ENCODE peak calls at places on chromosomes 2 and 18, in six cellular contexts. One of them, this sample, is unnamed.

GRCh38 chr2:73386894-73387636 is 1.4 kb downstream of the ALMS1 start:
- DNase-seq in GM23248: peak; percentile 4
- DNase-seq in GM23338: no peak
- DNase-seq in OCI-LY7: peak; percentile 7
- DNase-seq in PC-9: no peak
- DNase-seq in fibroblast of lung: peak; percentile 2
- DNase-seq in this sample: no peak

GRCh38 chr2:236972491-236973379 is 113.0 kb upstream of the COPS8 start:
- DNase-seq in fibroblast of lung: peak; percentile 71
- DNase-seq in PC-9: peak; percentile 80
- DNase-seq in GM23248: peak; percentile 94
- DNase-seq in OCI-LY7: no peak
- DNase-seq in GM23338: peak; percentile 31
- DNase-seq in this sample: no peak

GRCh38 chr2:69304685-69305084 is 82.3 kb downstream of the GFPT1 start:
- DNase-seq in GM23248: no peak
- DNase-seq in GM23338: peak; percentile 30
- DNase-seq in fibroblast of lung: no peak
- DNase-seq in PC-9: no peak
- DNase-seq in OCI-LY7: no peak
- DNase-seq in this sample: no peak

GRCh38 chr18:25787281-25787680 is 303.1 kb downstream of the SS18 start:
- DNase-seq in fibroblast of lung: no peak
- DNase-seq in OCI-LY7: no peak
- DNase-seq in GM23248: no peak
- DNase-seq in PC-9: no peak
- DNase-seq in GM23338: no peak
- DNase-seq in this sample: no peak

GRCh38 chr2:238929242-238930081 is 81.6 kb downstream of the TWIST2 start:
- DNase-seq in PC-9: no peak
- DNase-seq in fibroblast of lung: peak; percentile 62
- DNase-seq in GM23338: no peak
- DNase-seq in OCI-LY7: no peak
- DNase-seq in GM23248: peak; percentile 56
- DNase-seq in this sample: no peak

GRCh38 chr2:98467652-98468051 is 23.0 kb downstream of the INPP4A start:
- DNase-seq in PC-9: no peak
- DNase-seq in fibroblast of lung: no peak
- DNase-seq in GM23338: no peak
- DNase-seq in GM23248: no peak
- DNase-seq in OCI-LY7: no peak
- DNase-seq in this sample: no peak

GRCh38 chr2:85580206-85580605 is 2.8 kb downstream of the VAMP8 start:
- DNase-seq in fibroblast of lung: no peak
- DNase-seq in OCI-LY7: no peak
- DNase-seq in PC-9: no peak
- DNase-seq in GM23338: no peak
- DNase-seq in GM23248: no peak
- DNase-seq in this sample: no peak

GRCh38 chr2:174325932-174326879 is 8.5 kb upstream of the SP9 start:
- DNase-seq in GM23338: peak; percentile 86
- DNase-seq in PC-9: no peak
- DNase-seq in OCI-LY7: no peak
- DNase-seq in fibroblast of lung: peak; percentile 52
- DNase-seq in GM23248: peak; percentile 47
- DNase-seq in this sample: peak; percentile 41

GRCh38 chr2:43133336-43133707 is 93.1 kb downstream of the ZFP36L2 start:
- DNase-seq in OCI-LY7: peak; percentile 66
- DNase-seq in PC-9: no peak
- DNase-seq in GM23338: no peak
- DNase-seq in GM23248: no peak
- DNase-seq in fibroblast of lung: no peak
- DNase-seq in this sample: no peak

GRCh38 chr2:46010223-46010924 is 286.8 kb upstream of the EPAS1 start:
- DNase-seq in GM23248: no peak
- DNase-seq in PC-9: no peak
- DNase-seq in fibroblast of lung: peak; percentile 35
- DNase-seq in OCI-LY7: no peak
- DNase-seq in GM23338: no peak
- DNase-seq in this sample: no peak

GRCh38 chr2:19712850-19713249 is 188.9 kb downstream of the TTC32 start:
- DNase-seq in fibroblast of lung: no peak
- DNase-seq in GM23248: no peak
- DNase-seq in OCI-LY7: no peak
- DNase-seq in GM23338: no peak
- DNase-seq in PC-9: no peak
- DNase-seq in this sample: no peak

GRCh38 chr2:201127570-201127969 is 11.6 kb downstream of the CFLAR start:
- DNase-seq in PC-9: no peak
- DNase-seq in fibroblast of lung: peak; percentile 61
- DNase-seq in GM23338: no peak
- DNase-seq in OCI-LY7: peak; percentile 42
- DNase-seq in GM23248: peak; percentile 94
- DNase-seq in this sample: no peak

GRCh38 chr18:73684651-73685050 is 463.0 kb downstream of the FBXO15 start:
- DNase-seq in fibroblast of lung: no peak
- DNase-seq in GM23248: peak; percentile 51
- DNase-seq in PC-9: peak; percentile 60
- DNase-seq in GM23338: no peak
- DNase-seq in OCI-LY7: no peak
- DNase-seq in this sample: no peak

GRCh38 chr2:48036312-48036711 is 130.0 kb upstream of the FBXO11 start:
- DNase-seq in GM23248: no peak
- DNase-seq in GM23338: no peak
- DNase-seq in PC-9: no peak
- DNase-seq in fibroblast of lung: no peak
- DNase-seq in OCI-LY7: no peak
- DNase-seq in this sample: no peak

GRCh38 chr2:48026865-48027264 is 120.6 kb upstream of the FBXO11 start:
- DNase-seq in GM23338: no peak
- DNase-seq in OCI-LY7: no peak
- DNase-seq in fibroblast of lung: no peak
- DNase-seq in PC-9: no peak
- DNase-seq in GM23248: no peak
- DNase-seq in this sample: no peak

GRCh38 chr2:48034295-48034694 is 128.0 kb upstream of the FBXO11 start:
- DNase-seq in fibroblast of lung: no peak
- DNase-seq in PC-9: no peak
- DNase-seq in GM23338: no peak
- DNase-seq in GM23248: no peak
- DNase-seq in OCI-LY7: no peak
- DNase-seq in this sample: no peak

DNA sequence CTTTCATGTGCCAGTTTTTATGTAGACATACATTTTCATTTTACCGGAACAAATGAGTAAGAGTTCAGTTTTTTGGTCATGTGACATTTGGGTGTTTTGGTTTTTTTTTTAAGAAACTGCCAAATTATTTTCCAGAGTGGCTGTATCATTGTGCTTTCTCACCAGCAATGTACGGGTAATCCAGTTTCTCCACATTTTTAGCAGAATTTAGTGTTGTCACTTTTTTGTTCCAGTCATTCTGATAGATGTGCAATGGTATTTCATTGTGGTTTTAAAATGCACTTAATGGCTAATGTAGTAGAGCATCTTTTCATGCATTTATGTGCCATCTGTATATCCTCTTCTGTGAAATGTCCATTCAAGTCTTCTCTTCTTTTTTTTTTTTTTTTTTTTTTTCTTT is 126.5 kb upstream of the FBXO11 start:
- DNase-seq in OCI-LY7: no peak
- DNase-seq in GM23338: no peak
- DNase-seq in PC-9: no peak
- DNase-seq in fibroblast of lung: no peak
- DNase-seq in GM23248: no peak
- DNase-seq in this sample: no peak
- H2AFZ ChIP-seq in OCI-LY7: no peak overlapping the region
- H2AFZ ChIP-seq in GM23338: no peak overlapping the region
- H2AFZ ChIP-seq in PC-9: no peak overlapping the region
- H2AFZ ChIP-seq in fibroblast of lung: no peak overlapping the region
- H2AFZ ChIP-seq in GM23248: no peak overlapping the region
- H2AFZ ChIP-seq in this sample: no peak overlapping the region

GRCh38 chr2:206418968-206419367 is 24.4 kb upstream of the ADAM23 start:
- DNase-seq in GM23338: no peak
- DNase-seq in PC-9: no peak
- DNase-seq in fibroblast of lung: no peak
- DNase-seq in OCI-LY7: no peak
- DNase-seq in GM23248: no peak
- DNase-seq in this sample: no peak

GRCh38 chr2:206428783-206429182 is 14.5 kb upstream of the ADAM23 start:
- DNase-seq in PC-9: no peak
- DNase-seq in OCI-LY7: no peak
- DNase-seq in fibroblast of lung: no peak
- DNase-seq in GM23338: no peak
- DNase-seq in GM23248: peak; percentile 15
- DNase-seq in this sample: no peak

GRCh38 chr2:206424134-206424533 is 19.2 kb upstream of the ADAM23 start:
- DNase-seq in GM23248: no peak
- DNase-seq in fibroblast of lung: no peak
- DNase-seq in PC-9: no peak
- DNase-seq in GM23338: no peak
- DNase-seq in OCI-LY7: no peak
- DNase-seq in this sample: no peak

GRCh38 chr2:206422493-206422892 is 20.8 kb upstream of the ADAM23 start:
- DNase-seq in GM23248: no peak
- DNase-seq in PC-9: no peak
- DNase-seq in fibroblast of lung: peak; percentile 43
- DNase-seq in OCI-LY7: no peak
- DNase-seq in GM23338: no peak
- DNase-seq in this sample: no peak

GRCh38 chr2:206423147-206423546 is 20.2 kb upstream of the ADAM23 start:
- DNase-seq in GM23338: peak; percentile 62
- DNase-seq in PC-9: no peak
- DNase-seq in fibroblast of lung: no peak
- DNase-seq in OCI-LY7: peak; percentile 39
- DNase-seq in GM23248: no peak
- DNase-seq in this sample: no peak
- H2AFZ ChIP-seq in GM23338: peak overlapping the region; percentile 2
- H2AFZ ChIP-seq in PC-9: no peak overlapping the region
- H2AFZ ChIP-seq in fibroblast of lung: no peak overlapping the region
- H2AFZ ChIP-seq in OCI-LY7: peak overlapping the region; percentile 82
- H2AFZ ChIP-seq in GM23248: no peak overlapping the region
- H2AFZ ChIP-seq in this sample: no peak overlapping the region

GRCh38 chr2:226660124-226660523 is 139.5 kb downstream of the IRS1 start:
- DNase-seq in fibroblast of lung: no peak
- DNase-seq in GM23248: no peak
- DNase-seq in GM23338: no peak
- DNase-seq in PC-9: no peak
- DNase-seq in OCI-LY7: no peak
- DNase-seq in this sample: no peak
- H2AFZ ChIP-seq in fibroblast of lung: no peak overlapping the region
- H2AFZ ChIP-seq in GM23248: peak overlapping the region; percentile 49
- H2AFZ ChIP-seq in GM23338: no peak overlapping the region
- H2AFZ ChIP-seq in PC-9: no peak overlapping the region
- H2AFZ ChIP-seq in OCI-LY7: no peak overlapping the region
- H2AFZ ChIP-seq in this sample: peak overlapping the region; percentile 33

GRCh38 chr18:69123421-69123820 is 277.3 kb upstream of the DOK6 start:
- DNase-seq in PC-9: no peak
- DNase-seq in fibroblast of lung: no peak
- DNase-seq in GM23338: no peak
- DNase-seq in GM23248: no peak
- DNase-seq in OCI-LY7: no peak
- DNase-seq in this sample: no peak
- H2AFZ ChIP-seq in PC-9: no peak overlapping the region
- H2AFZ ChIP-seq in fibroblast of lung: no peak overlapping the region
- H2AFZ ChIP-seq in GM23338: no peak overlapping the region
- H2AFZ ChIP-seq in GM23248: no peak overlapping the region
- H2AFZ ChIP-seq in OCI-LY7: no peak overlapping the region
- H2AFZ ChIP-seq in this sample: no peak overlapping the region

GRCh38 chr2:88117976-88118375 is 9.9 kb downstream of the FABP1 start:
- DNase-seq in OCI-LY7: no peak
- DNase-seq in GM23248: no peak
- DNase-seq in GM23338: no peak
- DNase-seq in fibroblast of lung: no peak
- DNase-seq in PC-9: no peak
- DNase-seq in this sample: no peak
- H2AFZ ChIP-seq in OCI-LY7: no peak overlapping the region
- H2AFZ ChIP-seq in GM23248: no peak overlapping the region
- H2AFZ ChIP-seq in GM23338: no peak overlapping the region
- H2AFZ ChIP-seq in fibroblast of lung: no peak overlapping the region
- H2AFZ ChIP-seq in PC-9: no peak overlapping the region
- H2AFZ ChIP-seq in this sample: no peak overlapping the region

GRCh38 chr2:10277293-10278028 is 25.2 kb upstream of the HPCAL1 start:
- DNase-seq in PC-9: no peak
- DNase-seq in OCI-LY7: no peak
- DNase-seq in fibroblast of lung: no peak
- DNase-seq in GM23338: no peak
- DNase-seq in GM23248: no peak
- DNase-seq in this sample: no peak

GRCh38 chr2:10278763-10279471 is 23.8 kb upstream of the HPCAL1 start:
- DNase-seq in GM23338: no peak
- DNase-seq in fibroblast of lung: no peak
- DNase-seq in PC-9: no peak
- DNase-seq in GM23248: no peak
- DNase-seq in OCI-LY7: no peak
- DNase-seq in this sample: no peak

GRCh38 chr2:10279472-10279870 is 23.2 kb upstream of the HPCAL1 start:
- DNase-seq in fibroblast of lung: no peak
- DNase-seq in OCI-LY7: no peak
- DNase-seq in GM23248: no peak
- DNase-seq in GM23338: no peak
- DNase-seq in PC-9: no peak
- DNase-seq in this sample: no peak

GRCh38 chr2:10276481-10277292 is 26.0 kb upstream of the HPCAL1 start:
- DNase-seq in GM23338: no peak
- DNase-seq in OCI-LY7: no peak
- DNase-seq in GM23248: no peak
- DNase-seq in PC-9: no peak
- DNase-seq in fibroblast of lung: no peak
- DNase-seq in this sample: no peak

DNA sequence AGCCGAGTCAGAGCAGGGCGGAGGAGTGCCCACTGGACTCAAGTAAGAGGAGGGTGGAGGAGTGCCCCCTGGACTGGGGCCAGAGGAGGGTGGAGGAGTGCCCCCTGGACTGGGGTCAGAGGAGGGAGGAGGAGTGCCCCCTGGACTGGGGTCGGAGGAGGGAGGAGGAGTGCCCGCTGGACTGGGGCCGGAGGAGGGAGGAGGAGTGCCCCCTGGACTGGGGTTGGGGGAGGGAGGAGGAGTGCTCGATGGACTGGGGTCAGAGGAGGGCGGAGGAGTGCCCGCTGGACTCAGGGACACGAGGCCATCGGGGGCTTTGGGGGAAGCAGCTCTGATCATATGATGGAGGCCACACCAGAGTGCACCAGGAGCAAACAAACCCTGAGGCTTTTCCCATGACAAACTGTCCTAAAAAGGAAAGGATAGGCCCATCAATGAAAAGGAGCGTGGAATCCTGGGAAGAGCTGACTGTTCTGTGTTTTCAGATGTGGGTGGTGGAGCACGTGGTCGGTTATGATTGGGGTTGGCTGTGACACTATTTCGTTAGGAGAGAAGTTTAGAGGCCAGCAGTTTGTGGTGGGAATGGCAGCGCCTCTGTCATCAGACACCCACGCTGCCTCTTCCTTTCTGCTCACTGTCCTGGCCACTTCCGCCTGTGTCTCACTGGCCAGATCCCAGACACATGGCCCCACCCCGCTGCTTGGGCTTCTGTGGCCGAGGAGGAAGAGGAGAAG is 24.5 kb upstream of the HPCAL1 start:
- DNase-seq in GM23248: peak; percentile 97
- DNase-seq in fibroblast of lung: peak; percentile 46
- DNase-seq in GM23338: no peak
- DNase-seq in PC-9: no peak
- DNase-seq in OCI-LY7: no peak
- DNase-seq in this sample: no peak
- H2AFZ ChIP-seq in GM23248: peak overlapping the region; percentile 79
- H2AFZ ChIP-seq in fibroblast of lung: peak overlapping the region; percentile 10
- H2AFZ ChIP-seq in GM23338: no peak overlapping the region
- H2AFZ ChIP-seq in PC-9: no peak overlapping the region
- H2AFZ ChIP-seq in OCI-LY7: no peak overlapping the region
- H2AFZ ChIP-seq in this sample: peak overlapping the region; percentile 67

This sample was measured in neuronal stem cell.